ENCODE peak calls at places on chromosomes 5 and 9, in four cellular contexts. Q is epithelial cell of esophagus, M is vagina, K is ELR. L is an unnamed sample.
A peak's percentile ranks its signal among the peaks of the same experiment; 100 is the strongest.

GRCh38 chr5:180046656-180047055 is 24.9 kb downstream of the RNF130 start:
- DNase-seq in Q (no peak), M (no peak), K (no peak), L (no peak)

GRCh38 chr9:90102292-90102901 is 497.6 kb downstream of the GADD45G start:
- DNase-seq in Q (peak; percentile 95), M (no peak), K (peak; percentile 50), L (peak; percentile 93)

GRCh38 chr9:109286981-109287380 is 33.9 kb downstream of the EPB41L4B start:
- DNase-seq in Q (no peak), M (no peak), K (no peak), L (no peak)

GRCh38 chr5:85334-85995 is 6.5 kb upstream of the PLEKHG4B start:
- DNase-seq in Q (no peak), M (peak; percentile 77), K (no peak), L (no peak)

GRCh38 chr5:98816574-98817222 is 43.2 kb downstream of the RGMB start:
- DNase-seq in Q (no peak), M (no peak), K (no peak), L (peak; percentile 35)

GRCh38 chr9:123080444-123080843 is 47.0 kb downstream of the GPR21 start:
- DNase-seq in Q (no peak), M (no peak), K (no peak), L (no peak)

GRCh38 chr9:36950389-36950788 is 83.7 kb downstream of the PAX5 start:
- DNase-seq in Q (no peak), M (no peak), K (no peak), L (no peak)

GRCh38 chr9:88173378-88173999 is 35.2 kb upstream of the SPATA31C2 start:
- DNase-seq in Q (peak; percentile 81), M (no peak), K (peak; percentile 91), L (peak; percentile 80)

GRCh38 chr9:4579011-4579410 is 83.1 kb upstream of the PLPP6 start:
- DNase-seq in Q (no peak), M (no peak), K (no peak), L (no peak)

GRCh38 chr5:167982-168660 is 23.2 kb upstream of the LRRC14B start:
- DNase-seq in Q (peak; percentile 15), M (no peak), K (peak; percentile 99), L (peak; percentile 90)

GRCh38 chr5:32206799-32207634 is 32.9 kb upstream of the GOLPH3 start:
- DNase-seq in Q (no peak), M (no peak), K (no peak), L (no peak)

GRCh38 chr9:71941998-71942567 is 30.6 kb downstream of the C9orf85 start:
- DNase-seq in Q (no peak), M (no peak), K (no peak), L (no peak)